ENCODE peak calls at places on chromosomes 12 and 14, in nine cellular contexts. S is T-helper 1 cell, N is KG1, C is stomach, Q is left ventricle myocardium superior, D is K562, F is fibroblast of pulmonary artery, V is nucleus accumbens, E is iris pigment epithelial cell. L is an unnamed sample.

GRCh38 chr12:63308701-63309100 is 157.7 kb upstream of the AVPR1A start:
- DNase-seq in S (no peak), N (no peak), E (no peak), F (no peak), D (no peak), V (no peak), Q (no peak), C (no peak), L (no peak)

GRCh38 chr12:102504871-102505270 is 24.5 kb upstream of the IGF1 start:
- DNase-seq in E (no peak), S (no peak), N (no peak), C (no peak), Q (no peak), V (no peak), D (no peak), F (no peak), L (no peak)

GRCh38 chr12:132399092-132400010 is 70.0 kb upstream of the GALNT9 start:
- DNase-seq in C (no peak), D (no peak), V (no peak), S (no peak), Q (peak; percentile 29), E (no peak), N (no peak), F (no peak), L (no peak)

GRCh38 chr14:96662116-96662901 is 134.9 kb upstream of the VRK1 start:
- DNase-seq in E (no peak), Q (no peak), V (no peak), S (no peak), D (no peak), F (no peak), N (no peak), C (no peak), L (no peak)

GRCh38 chr14:97783001-97783400 is 985.8 kb downstream of the VRK1 start:
- DNase-seq in D (no peak), F (no peak), N (no peak), V (no peak), C (no peak), S (no peak), Q (no peak), E (no peak), L (no peak)

GRCh38 chr12:82415402-82415801 is 57.1 kb downstream of the METTL25 start:
- DNase-seq in S (no peak), N (no peak), D (no peak), C (no peak), Q (no peak), F (peak; percentile 23), E (peak; percentile 68), V (no peak), L (no peak)

GRCh38 chr12:109893250-109893995 is 6.7 kb upstream of the TCHP start:
- DNase-seq in Q (no peak), F (no peak), V (no peak), E (no peak), S (no peak), N (no peak), D (no peak), C (no peak), L (no peak)

GRCh38 chr12:51973560-51973959 is 22.1 kb downstream of the ACVR1B start:
- DNase-seq in S (no peak), E (peak; percentile 53), V (no peak), N (no peak), Q (no peak), C (no peak), D (no peak), F (peak; percentile 62), L (no peak)

GRCh38 chr12:69275471-69275891 is 36.1 kb downstream of the CPSF6 start:
- DNase-seq in C (no peak), E (no peak), N (no peak), V (no peak), Q (no peak), S (no peak), D (no peak), F (peak; percentile 31), L (no peak)

L was measured in HS-27A.